ENCODE peak calls at places on chromosomes 2 and 18, in four cellular contexts. One of them, this sample, is unnamed.

GRCh38 chr2:192499476-192499875 is 304.7 kb upstream of the TMEFF2 start:
- DNase-seq in body of pancreas: no peak
- DNase-seq in cardiac muscle cell: no peak
- DNase-seq in uterus: no peak
- DNase-seq in this sample: no peak

GRCh38 chr2:50143822-50144575 is 887.9 kb downstream of the NRXN1 start:
- DNase-seq in body of pancreas: peak
- DNase-seq in cardiac muscle cell: peak
- DNase-seq in uterus: no peak
- DNase-seq in this sample: peak

GRCh38 chr2:238415036-238415764 is 11.5 kb upstream of the ASB1 start:
- DNase-seq in body of pancreas: no peak
- DNase-seq in cardiac muscle cell: no peak
- DNase-seq in uterus: no peak
- DNase-seq in this sample: no peak

GRCh38 chr2:10426726-10427567 is 21.2 kb downstream of the ODC1 start:
- DNase-seq in body of pancreas: no peak
- DNase-seq in cardiac muscle cell: no peak
- DNase-seq in uterus: no peak
- DNase-seq in this sample: no peak

GRCh38 chr2:235642446-235643107 is 148.7 kb downstream of the AGAP1 start:
- DNase-seq in body of pancreas: no peak
- DNase-seq in cardiac muscle cell: no peak
- DNase-seq in uterus: no peak
- DNase-seq in this sample: no peak

GRCh38 chr2:113283704-113284284 is 5.1 kb upstream of the PAX8 start:
- DNase-seq in body of pancreas: peak
- DNase-seq in cardiac muscle cell: no peak
- DNase-seq in uterus: peak
- DNase-seq in this sample: peak

GRCh38 chr18:77271720-77272481 is 22.3 kb downstream of the GALR1 start:
- DNase-seq in body of pancreas: no peak
- DNase-seq in cardiac muscle cell: no peak
- DNase-seq in uterus: no peak
- DNase-seq in this sample: no peak

GRCh38 chr2:234914371-234915154 is 37.3 kb upstream of the SH3BP4 start:
- DNase-seq in body of pancreas: no peak
- DNase-seq in cardiac muscle cell: peak
- DNase-seq in uterus: no peak
- DNase-seq in this sample: no peak

GRCh38 chr2:207046642-207047213 is 107.4 kb downstream of the CPO start:
- DNase-seq in body of pancreas: peak
- DNase-seq in cardiac muscle cell: no peak
- DNase-seq in uterus: no peak
- DNase-seq in this sample: no peak

GRCh38 chr2:32864761-32865160 is 82.0 kb upstream of the LTBP1 start:
- DNase-seq in body of pancreas: no peak
- DNase-seq in cardiac muscle cell: no peak
- DNase-seq in uterus: no peak
- DNase-seq in this sample: no peak

GRCh38 chr2:54728669-54729120 is 5.2 kb downstream of the EML6 start:
- DNase-seq in body of pancreas: no peak
- DNase-seq in cardiac muscle cell: no peak
- DNase-seq in uterus: no peak
- DNase-seq in this sample: no peak

GRCh38 chr2:208406474-208407451 is at the start of gene PTH2R:
- DNase-seq in body of pancreas: peak
- DNase-seq in cardiac muscle cell: peak
- DNase-seq in uterus: no peak
- DNase-seq in this sample: no peak

GRCh38 chr2:17620841-17621240 is 80.3 kb downstream of the VSNL1 start:
- DNase-seq in body of pancreas: no peak
- DNase-seq in cardiac muscle cell: no peak
- DNase-seq in uterus: no peak
- DNase-seq in this sample: no peak

GRCh38 chr2:3584608-3585007 is 9.5 kb downstream of the RPS7 start:
- DNase-seq in body of pancreas: no peak
- DNase-seq in cardiac muscle cell: no peak
- DNase-seq in uterus: no peak
- DNase-seq in this sample: no peak

GRCh38 chr18:63730788-63731187 is 28.0 kb downstream of the SERPINB11 start:
- DNase-seq in body of pancreas: no peak
- DNase-seq in cardiac muscle cell: no peak
- DNase-seq in uterus: no peak
- DNase-seq in this sample: no peak

GRCh38 chr2:196234672-196235071 is 63.3 kb upstream of the STK17B start:
- DNase-seq in body of pancreas: no peak
- DNase-seq in cardiac muscle cell: no peak
- DNase-seq in uterus: no peak
- DNase-seq in this sample: no peak

GRCh38 chr2:219252570-219252899 is 508 bp upstream of the TUBA4B start:
- DNase-seq in body of pancreas: no peak
- DNase-seq in cardiac muscle cell: no peak
- DNase-seq in uterus: no peak
- DNase-seq in this sample: no peak

GRCh38 chr2:219247678-219248642 is 2.7 kb downstream of the STK16 start:
- DNase-seq in body of pancreas: peak
- DNase-seq in cardiac muscle cell: no peak
- DNase-seq in uterus: no peak
- DNase-seq in this sample: no peak

GRCh38 chr2:220394433-220394832 is 767.0 kb downstream of the SLC4A3 start:
- DNase-seq in body of pancreas: no peak
- DNase-seq in cardiac muscle cell: peak
- DNase-seq in uterus: no peak
- DNase-seq in this sample: no peak

GRCh38 chr18:62384610-62385097 is 59.5 kb downstream of the TNFRSF11A start:
- DNase-seq in body of pancreas: peak
- DNase-seq in cardiac muscle cell: no peak
- DNase-seq in uterus: no peak
- DNase-seq in this sample: no peak

GRCh38 chr2:112583497-112584133 is 794 bp upstream of the CHCHD5 start:
- DNase-seq in body of pancreas: no peak
- DNase-seq in cardiac muscle cell: no peak
- DNase-seq in uterus: no peak
- DNase-seq in this sample: peak

GRCh38 chr2:159713691-159714585 is 1.6 kb downstream of the MARCHF7 start:
- DNase-seq in body of pancreas: no peak
- DNase-seq in cardiac muscle cell: peak
- DNase-seq in uterus: no peak
- DNase-seq in this sample: no peak

GRCh38 chr18:76450452-76450851 is 44.6 kb downstream of the ZNF516 start:
- DNase-seq in body of pancreas: no peak
- DNase-seq in cardiac muscle cell: no peak
- DNase-seq in uterus: no peak
- DNase-seq in this sample: no peak

GRCh38 chr18:11387880-11388279 is 221.5 kb upstream of the SLC35G4 start:
- DNase-seq in body of pancreas: peak
- DNase-seq in cardiac muscle cell: peak
- DNase-seq in uterus: no peak
- DNase-seq in this sample: no peak

GRCh38 chr2:118315606-118316005 is 227.3 kb downstream of the INSIG2 start:
- DNase-seq in body of pancreas: no peak
- DNase-seq in cardiac muscle cell: no peak
- DNase-seq in uterus: no peak
- DNase-seq in this sample: no peak

GRCh38 chr2:8310557-8311455 is 371.1 kb upstream of the ID2 start:
- DNase-seq in body of pancreas: no peak
- DNase-seq in cardiac muscle cell: no peak
- DNase-seq in uterus: no peak
- DNase-seq in this sample: no peak

GRCh38 chr2:167015806-167016205 is 127.5 kb downstream of the XIRP2 start:
- DNase-seq in body of pancreas: no peak
- DNase-seq in cardiac muscle cell: no peak
- DNase-seq in uterus: no peak
- DNase-seq in this sample: no peak

GRCh38 chr2:217856871-217857270 is 145.9 kb downstream of the TNS1 start:
- DNase-seq in body of pancreas: peak
- DNase-seq in cardiac muscle cell: no peak
- DNase-seq in uterus: no peak
- DNase-seq in this sample: no peak

GRCh38 chr2:162106146-162106551 is 32.1 kb upstream of the DPP4 start:
- DNase-seq in body of pancreas: no peak
- DNase-seq in cardiac muscle cell: no peak
- DNase-seq in uterus: no peak
- DNase-seq in this sample: no peak

GRCh38 chr18:34023471-34023870 is 201.2 kb downstream of the NOL4 start:
- DNase-seq in body of pancreas: no peak
- DNase-seq in cardiac muscle cell: peak
- DNase-seq in uterus: no peak
- DNase-seq in this sample: no peak

GRCh38 chr2:98507461-98507860 is 62.8 kb downstream of the INPP4A start:
- DNase-seq in body of pancreas: no peak
- DNase-seq in cardiac muscle cell: no peak
- DNase-seq in uterus: no peak
- DNase-seq in this sample: no peak
- TF ChIP-seq CTCF in body of pancreas: no peak
- TF ChIP-seq CTCF in cardiac muscle cell: no peak
- TF ChIP-seq CTCF in uterus: no peak
- TF ChIP-seq CTCF in this sample: no peak

GRCh38 chr2:241122376-241123002 is 20.4 kb upstream of the MTERF4 start:
- DNase-seq in body of pancreas: no peak
- DNase-seq in cardiac muscle cell: no peak
- DNase-seq in uterus: no peak
- DNase-seq in this sample: no peak

GRCh38 chr2:241126771-241127202 is 22.5 kb downstream of the PASK start:
- DNase-seq in body of pancreas: no peak
- DNase-seq in cardiac muscle cell: no peak
- DNase-seq in uterus: no peak
- DNase-seq in this sample: no peak

GRCh38 chr2:241125626-241126025 is 23.5 kb upstream of the MTERF4 start:
- DNase-seq in body of pancreas: no peak
- DNase-seq in cardiac muscle cell: no peak
- DNase-seq in uterus: no peak
- DNase-seq in this sample: no peak

GRCh38 chr2:241126201-241126611 is 23.1 kb downstream of the PASK start:
- DNase-seq in body of pancreas: no peak
- DNase-seq in cardiac muscle cell: no peak
- DNase-seq in uterus: no peak
- DNase-seq in this sample: no peak

GRCh38 chr2:241123816-241124536 is 21.9 kb upstream of the MTERF4 start:
- DNase-seq in body of pancreas: peak
- DNase-seq in cardiac muscle cell: no peak
- DNase-seq in uterus: no peak
- DNase-seq in this sample: peak
- H3K27ac ChIP-seq in body of pancreas: no peak
- H3K27ac ChIP-seq in cardiac muscle cell: no peak
- H3K27ac ChIP-seq in uterus: no peak
- H3K27ac ChIP-seq in this sample: peak

GRCh38 chr2:215738360-215738759 is 275.0 kb downstream of the MREG start:
- DNase-seq in body of pancreas: no peak
- DNase-seq in cardiac muscle cell: no peak
- DNase-seq in uterus: no peak
- DNase-seq in this sample: no peak

GRCh38 chr2:215737496-215737895 is 275.9 kb downstream of the MREG start:
- DNase-seq in body of pancreas: no peak
- DNase-seq in cardiac muscle cell: no peak
- DNase-seq in uterus: no peak
- DNase-seq in this sample: no peak

GRCh38 chr2:215740071-215740470 is 273.3 kb downstream of the MREG start:
- DNase-seq in body of pancreas: no peak
- DNase-seq in cardiac muscle cell: no peak
- DNase-seq in uterus: no peak
- DNase-seq in this sample: no peak

GRCh38 chr2:215731108-215731507 is 282.2 kb downstream of the MREG start:
- DNase-seq in body of pancreas: no peak
- DNase-seq in cardiac muscle cell: no peak
- DNase-seq in uterus: no peak
- DNase-seq in this sample: no peak

GRCh38 chr2:215736653-215737290 is 276.6 kb downstream of the MREG start:
- DNase-seq in body of pancreas: no peak
- DNase-seq in cardiac muscle cell: peak
- DNase-seq in uterus: no peak
- DNase-seq in this sample: no peak
- TF ChIP-seq CTCF in body of pancreas: no peak
- TF ChIP-seq CTCF in cardiac muscle cell: peak
- TF ChIP-seq CTCF in uterus: peak
- TF ChIP-seq CTCF in this sample: no peak

DNA sequence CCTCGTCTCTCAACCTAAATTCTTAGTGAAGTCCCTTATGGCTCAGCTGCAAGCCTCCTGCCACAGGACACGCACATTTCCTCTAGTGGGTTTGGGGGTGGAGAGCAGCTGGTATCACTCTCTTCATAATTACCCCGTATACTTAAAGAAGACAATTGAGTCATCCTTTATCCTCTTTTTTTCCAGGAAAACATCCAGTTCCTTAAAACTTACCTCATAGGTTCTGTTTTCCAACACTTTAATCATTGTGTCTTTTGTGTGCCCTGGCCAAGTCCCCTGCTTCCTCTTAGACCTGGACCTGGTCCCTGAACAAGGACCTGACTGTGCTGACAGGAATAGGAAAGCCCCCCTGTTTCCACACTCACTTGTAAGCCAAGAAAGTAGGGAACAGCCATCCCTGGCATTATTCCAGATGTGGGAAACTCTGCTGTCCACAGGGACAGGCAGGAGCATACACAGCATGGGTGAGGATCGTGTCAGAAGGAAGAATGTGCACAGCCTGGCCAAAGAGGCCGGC is 42.3 kb upstream of the MYO1B start:
- DNase-seq in body of pancreas: peak
- DNase-seq in cardiac muscle cell: no peak
- DNase-seq in uterus: no peak
- DNase-seq in this sample: no peak
- H3K27ac ChIP-seq in body of pancreas: peak
- H3K27ac ChIP-seq in cardiac muscle cell: no peak
- H3K27ac ChIP-seq in uterus: peak
- H3K27ac ChIP-seq in this sample: no peak